ENCODE peak calls at places on chromosomes 6 and 20, in nine cellular contexts. J is A549, Z is heart left ventricle, D is Calu3, B is epithelial cell of esophagus, T is heart right ventricle, R is breast epithelium, K is cardiac fibroblast, V is lower leg skin. A is an unnamed sample.

GRCh38 chr6:83354747-83355146 is 76.1 kb downstream of the ME1 start:
- DNase-seq in V (no peak), T (no peak), J (no peak), D (no peak), R (no peak), K (no peak), B (peak), Z (no peak), A (no peak)

GRCh38 chr6:147868493-147869222 is 360.2 kb downstream of the SAMD5 start:
- DNase-seq in J (no peak), D (no peak), V (no peak), T (no peak), R (no peak), B (no peak), K (no peak), Z (no peak), A (no peak)

GRCh38 chr20:21214431-21214830 is 88.5 kb downstream of the KIZ start:
- DNase-seq in J (no peak), R (no peak), D (no peak), K (no peak), B (peak), V (no peak), T (no peak), Z (no peak), A (no peak)

GRCh38 chr6:97203343-97203742 is 79.7 kb downstream of the MMS22L start:
- DNase-seq in K (no peak), B (peak), V (no peak), R (no peak), D (no peak), J (no peak), Z (no peak), T (no peak), A (peak)

GRCh38 chr6:163780993-163781392 is 366.5 kb downstream of the QKI start:
- DNase-seq in K (peak), D (no peak), R (no peak), B (no peak), V (no peak), T (peak), Z (peak), J (no peak), A (no peak)

GRCh38 chr6:107323133-107323785 is 136.1 kb downstream of the PDSS2 start:
- DNase-seq in V (no peak), B (no peak), T (no peak), R (no peak), Z (no peak), D (no peak), K (no peak), J (no peak), A (no peak)

GRCh38 chr20:3479759-3480615 is 9.2 kb downstream of the ATRN start:
- DNase-seq in J (no peak), Z (no peak), V (no peak), D (no peak), R (no peak), K (no peak), T (no peak), B (no peak), A (no peak)

GRCh38 chr6:8481727-8482126 is 46.4 kb upstream of the SLC35B3 start:
- DNase-seq in J (no peak), V (no peak), T (no peak), B (no peak), Z (no peak), K (peak), R (no peak), D (no peak), A (no peak)

GRCh38 chr20:11676618-11677289 is 240.9 kb upstream of the BTBD3 start:
- DNase-seq in T (peak), B (peak), V (no peak), R (no peak), Z (peak), J (peak), D (peak), K (peak), A (no peak)

GRCh38 chr6:31651602-31652191 is 764 bp downstream of the BAG6 start:
- DNase-seq in B (peak), T (no peak), Z (peak), V (peak), D (peak), K (peak), R (no peak), J (peak), A (peak)

GRCh38 chr6:4568138-4568537 is 208.1 kb upstream of the CDYL start:
- DNase-seq in R (no peak), K (no peak), Z (no peak), D (no peak), B (no peak), T (no peak), J (no peak), V (peak), A (no peak)

GRCh38 chr20:38125157-38126056 is 39.7 kb downstream of the TGM2 start:
- DNase-seq in D (peak), B (peak), R (peak), J (no peak), Z (peak), K (peak), T (peak), V (peak), A (no peak)

GRCh38 chr20:63176448-63177133 is 39.3 kb downstream of the YTHDF1 start:
- DNase-seq in T (no peak), J (no peak), K (no peak), V (no peak), B (no peak), R (no peak), Z (no peak), D (no peak), A (no peak)

GRCh38 chr6:142416179-142416578 is 114.4 kb downstream of the ADGRG6 start:
- DNase-seq in Z (no peak), J (no peak), T (no peak), V (no peak), K (peak), R (no peak), D (no peak), B (peak), A (no peak)

GRCh38 chr20:5808901-5809300 is 58.7 kb downstream of the SHLD1 start:
- DNase-seq in R (no peak), V (no peak), J (no peak), B (no peak), Z (no peak), T (no peak), K (no peak), D (no peak), A (no peak)

GRCh38 chr6:106247733-106248132 is 77.8 kb downstream of the ATG5 start:
- DNase-seq in D (no peak), B (no peak), J (no peak), T (no peak), Z (no peak), R (no peak), K (no peak), V (no peak), A (no peak)

GRCh38 chr6:105374010-105374420 is 28.9 kb downstream of the PREP start:
- DNase-seq in R (no peak), B (peak), Z (no peak), T (no peak), J (no peak), K (peak), V (no peak), D (peak), A (no peak)

GRCh38 chr6:169893624-169894023 is 142.2 kb downstream of the ERMARD start:
- DNase-seq in J (no peak), V (peak), R (no peak), Z (no peak), K (no peak), D (no peak), B (no peak), T (no peak), A (no peak)

GRCh38 chr6:7673063-7673536 is 52.8 kb upstream of the BMP6 start:
- DNase-seq in T (peak), B (peak), K (peak), Z (peak), V (peak), R (no peak), J (no peak), D (peak), A (no peak)

GRCh38 chr6:26216886-26217713 is 129.9 kb downstream of the HFE start:
- DNase-seq in B (peak), D (peak), T (peak), Z (peak), J (no peak), R (peak), V (peak), K (peak), A (no peak)

GRCh38 chr6:142773324-142773723 is 171.7 kb downstream of the HIVEP2 start:
- DNase-seq in T (no peak), V (no peak), J (no peak), Z (no peak), B (no peak), R (no peak), K (no peak), D (no peak), A (no peak)

GRCh38 chr20:53070714-53071392 is 98.7 kb downstream of the TSHZ2 start:
- DNase-seq in T (no peak), D (no peak), J (no peak), B (peak), Z (no peak), K (no peak), V (no peak), R (no peak), A (no peak)

GRCh38 chr20:36214684-36215256 is 21.5 kb upstream of the AAR2 start:
- DNase-seq in J (peak), K (peak), V (no peak), T (no peak), D (peak), Z (no peak), B (peak), R (no peak), A (no peak)

GRCh38 chr6:162211777-162212176 is 515.8 kb downstream of the PRKN start:
- DNase-seq in K (no peak), V (no peak), R (no peak), B (no peak), J (no peak), T (no peak), D (no peak), Z (no peak), A (no peak)

DNA sequence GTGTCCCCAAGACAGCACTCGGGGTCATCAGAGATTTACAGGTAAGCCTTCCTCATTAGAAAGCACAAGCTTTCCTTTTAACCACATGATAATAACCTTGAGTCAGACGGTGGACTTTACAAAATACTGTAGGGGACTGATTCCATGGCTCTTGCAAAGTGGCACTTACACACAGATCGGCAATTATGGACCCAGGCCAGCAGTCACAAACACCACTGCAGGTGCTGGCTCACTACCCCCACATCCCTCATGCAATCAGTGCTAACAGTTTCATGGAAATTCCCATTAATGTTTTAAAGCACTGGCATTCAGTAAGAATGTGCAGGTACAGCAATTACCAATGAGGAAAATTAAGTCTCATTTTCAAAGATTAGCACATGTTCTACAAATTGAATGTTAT is 516.5 kb downstream of the PRKN start:
- DNase-seq in R (no peak), V (no peak), D (no peak), T (no peak), K (no peak), J (no peak), Z (no peak), B (no peak), A (no peak)
- TF ChIP-seq CTCF in R (no peak), V (no peak), D (no peak), T (no peak), K (no peak), J (no peak), Z (no peak), B (no peak), A (no peak)

GRCh38 chr20:17904027-17904426 is 64.6 kb downstream of the SNX5 start:
- DNase-seq in K (no peak), Z (no peak), B (no peak), T (no peak), J (no peak), V (no peak), R (no peak), D (no peak), A (no peak)

GRCh38 chr20:17902531-17903083 is 66.0 kb downstream of the SNX5 start:
- DNase-seq in T (no peak), K (no peak), R (no peak), B (no peak), J (no peak), Z (no peak), D (no peak), V (no peak), A (no peak)

GRCh38 chr20:17898548-17898994 is 70.0 kb downstream of the SNX5 start:
- DNase-seq in J (peak), K (peak), D (peak), V (peak), B (peak), R (peak), Z (peak), T (peak), A (no peak)

GRCh38 chr20:17905544-17905943 is 63.0 kb downstream of the SNX5 start:
- DNase-seq in V (no peak), D (no peak), R (no peak), B (no peak), Z (no peak), T (no peak), J (no peak), K (no peak), A (no peak)

DNA sequence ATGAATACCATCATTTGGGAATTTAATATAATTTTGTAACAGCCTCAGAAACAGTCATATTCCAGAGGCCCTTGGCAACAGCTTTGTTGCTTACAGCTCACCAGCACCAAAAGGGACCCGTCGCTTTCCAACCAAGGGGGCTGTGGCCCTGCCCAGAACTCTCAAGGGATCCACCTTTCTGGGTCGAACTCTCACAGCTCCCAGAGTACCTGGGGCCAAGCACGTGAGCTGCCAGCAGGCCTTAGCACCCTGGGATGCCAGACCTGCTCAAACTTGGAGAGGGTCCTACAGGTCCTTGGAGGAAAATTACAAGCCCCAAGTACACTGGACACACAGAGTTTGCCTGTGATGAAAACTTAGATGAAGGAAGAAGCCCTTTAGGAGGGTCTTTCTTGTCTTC is 66.6 kb downstream of the SNX5 start:
- DNase-seq in D (no peak), T (no peak), B (no peak), R (no peak), V (no peak), K (no peak), J (no peak), Z (no peak), A (no peak)
- TF ChIP-seq CTCF in D (no peak), T (no peak), B (no peak), R (no peak), V (no peak), K (no peak), J (no peak), Z (no peak), A (no peak)

GRCh38 chr6:49606696-49607390 is 29.8 kb downstream of the RHAG start:
- DNase-seq in K (peak), T (no peak), B (peak), D (peak), J (peak), Z (no peak), V (no peak), R (no peak), A (no peak)

GRCh38 chr6:49607391-49607982 is 29.2 kb downstream of the RHAG start:
- DNase-seq in Z (no peak), V (no peak), D (no peak), R (no peak), T (no peak), B (peak), J (no peak), K (no peak), A (no peak)
- TF ChIP-seq CTCF in Z (no peak), V (no peak), D (no peak), R (no peak), T (no peak), B (no peak), J (no peak), K (no peak), A (no peak)

GRCh38 chr6:82257088-82257774 is 9.7 kb upstream of the IBTK start:
- DNase-seq in Z (no peak), B (peak), D (no peak), T (no peak), J (no peak), K (no peak), V (no peak), R (no peak), A (no peak)
- TF ChIP-seq CTCF in Z (no peak), B (peak), D (no peak), T (no peak), J (peak), K (no peak), V (no peak), R (no peak), A (no peak)

GRCh38 chr6:144482142-144482541 is 197.0 kb downstream of the UTRN start:
- DNase-seq in D (peak), J (peak), R (peak), K (peak), V (peak), Z (peak), T (peak), B (peak), A (peak)
- TF ChIP-seq CTCF in D (peak), J (peak), R (peak), K (peak), V (no peak), Z (peak), T (no peak), B (peak), A (peak)

GRCh38 chr6:33193619-33194018 is 1.4 kb upstream of the COL11A2 start:
- DNase-seq in Z (no peak), J (no peak), T (no peak), R (no peak), V (no peak), K (no peak), D (no peak), B (no peak), A (no peak)
- TF ChIP-seq CTCF in Z (no peak), J (no peak), T (no peak), R (no peak), V (no peak), K (no peak), D (no peak), B (no peak), A (no peak)

A was measured in D721Med.